ENCODE peak calls at places on chromosomes 5 and 9, in seven cellular contexts. J, W, G, M, I, X and D are unnamed samples.

GRCh38 chr9:33116855-33117254 is 40.4 kb upstream of the SMU1 start:
- DNase-seq in J (no peak), W (no peak), G (no peak), M (no peak), I (no peak), X (no peak), D (no peak)

GRCh38 chr9:7828344-7828743 is 28.8 kb upstream of the DMAC1 start:
- DNase-seq in J (no peak), W (no peak), G (no peak), M (no peak), I (no peak), X (no peak), D (no peak)

GRCh38 chr9:2992427-2992826 is 148.5 kb upstream of the PUM3 start:
- DNase-seq in J (no peak), W (no peak), G (no peak), M (no peak), I (no peak), X (no peak), D (no peak)

GRCh38 chr5:156543348-156543747 is 216.4 kb downstream of the SGCD start:
- DNase-seq in J (no peak), W (peak; percentile 50), G (no peak), M (no peak), I (no peak), X (no peak), D (no peak)

GRCh38 chr9:133471551-133472276 is 7.2 kb downstream of the SLC2A6 start:
- DNase-seq in J (no peak), W (no peak), G (no peak), M (no peak), I (no peak), X (no peak), D (no peak)

GRCh38 chr5:168292783-168293696 is 1.6 kb downstream of the WWC1 start:
- DNase-seq in J (no peak), W (peak; percentile 40), G (no peak), M (no peak), I (no peak), X (no peak), D (no peak)

GRCh38 chr5:151251001-151251551 is 1.9 kb upstream of the GM2A start:
- DNase-seq in J (no peak), W (no peak), G (peak; percentile 93), M (no peak), I (peak; percentile 49), X (no peak), D (no peak)

GRCh38 chr5:135703026-135703550 is 124.3 kb upstream of the CXCL14 start:
- DNase-seq in J (no peak), W (no peak), G (no peak), M (no peak), I (no peak), X (no peak), D (no peak)

GRCh38 chr9:16414451-16414850 is 456.0 kb downstream of the BNC2 start:
- DNase-seq in J (no peak), W (no peak), G (no peak), M (no peak), I (no peak), X (no peak), D (no peak)

GRCh38 chr5:119943148-119943547 is 313.8 kb downstream of the FAM170A start:
- DNase-seq in J (no peak), W (no peak), G (no peak), M (no peak), I (no peak), X (no peak), D (no peak)

GRCh38 chr5:9801908-9802307 is 171.8 kb upstream of the TAS2R1 start:
- DNase-seq in J (no peak), W (no peak), G (no peak), M (no peak), I (no peak), X (no peak), D (no peak)

GRCh38 chr9:23775549-23775948 is 50.5 kb downstream of the ELAVL2 start:
- DNase-seq in J (no peak), W (no peak), G (no peak), M (no peak), I (no peak), X (no peak), D (peak; percentile 3)

GRCh38 chr5:180809403-180810209 is 7.0 kb upstream of the MGAT1 start:
- DNase-seq in J (peak; percentile 75), W (peak; percentile 98), G (peak; percentile 89), M (peak; percentile 96), I (no peak), X (no peak), D (peak; percentile 76)

GRCh38 chr9:37209431-37210386 is 89.3 kb downstream of the ZCCHC7 start:
- DNase-seq in J (no peak), W (no peak), G (peak; percentile 9), M (peak; percentile 30), I (no peak), X (no peak), D (peak; percentile 43)

GRCh38 chr9:128124451-128124850 is 3.1 kb downstream of the PTGES2 start:
- DNase-seq in J (no peak), W (no peak), G (no peak), M (no peak), I (no peak), X (no peak), D (no peak)

GRCh38 chr5:135094339-135095051 is 60.5 kb upstream of the PITX1 start:
- DNase-seq in J (no peak), W (no peak), G (no peak), M (no peak), I (no peak), X (no peak), D (no peak)

GRCh38 chr5:135436856-135437795 is 10.0 kb downstream of the DCANP1 start:
- DNase-seq in J (no peak), W (no peak), G (no peak), M (peak; percentile 80), I (no peak), X (no peak), D (no peak)

GRCh38 chr9:17799383-17799782 is 220.5 kb downstream of the SH3GL2 start:
- DNase-seq in J (no peak), W (no peak), G (no peak), M (no peak), I (no peak), X (no peak), D (no peak)

GRCh38 chr9:69171049-69171448 is 3.0 kb upstream of the TJP2 start:
- DNase-seq in J (no peak), W (no peak), G (no peak), M (peak; percentile 71), I (no peak), X (no peak), D (no peak)

DNA sequence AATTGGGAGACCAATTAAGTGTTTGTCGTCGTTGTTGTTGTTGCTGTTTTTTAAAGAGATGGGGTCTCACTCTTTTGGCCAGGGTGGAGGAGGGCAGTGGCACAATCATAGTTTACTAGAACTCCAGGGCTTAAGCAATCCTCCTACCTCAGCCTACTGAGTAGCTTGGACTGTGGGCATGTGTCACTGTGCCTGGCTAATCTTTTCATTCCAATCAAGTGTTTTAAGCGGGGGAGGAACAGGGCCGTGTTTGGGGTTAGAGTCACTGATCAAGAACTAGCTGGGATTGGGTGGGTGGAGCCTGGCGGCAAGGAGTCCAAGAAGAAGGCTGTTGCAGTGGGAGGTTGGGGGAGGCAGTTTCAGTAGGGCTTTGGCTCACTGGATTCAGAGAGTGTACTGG is 13.8 kb downstream of the SNX30 start:
- DNase-seq in J (no peak), W (no peak), G (peak; percentile 37), M (peak; percentile 54), I (no peak), X (no peak), D (peak; percentile 62)
- TF ChIP-seq JUND in J (no peak), W (no peak), G (no peak), M (no peak), I (no peak), X (no peak), D (no peak)

GRCh38 chr5:16866795-16867584 is 69.1 kb downstream of the MYO10 start:
- DNase-seq in J (no peak), W (peak; percentile 51), G (no peak), M (no peak), I (no peak), X (peak; percentile 15), D (no peak)
- TF ChIP-seq JUND in J (no peak), W (no peak), G (no peak), M (no peak), I (no peak), X (no peak), D (no peak)

GRCh38 chr9:116998305-116998704 is 311.2 kb downstream of the TRIM32 start:
- DNase-seq in J (no peak), W (no peak), G (no peak), M (no peak), I (no peak), X (no peak), D (peak; percentile 71)

GRCh38 chr9:117002686-117003085 is 315.6 kb downstream of the TRIM32 start:
- DNase-seq in J (no peak), W (no peak), G (no peak), M (no peak), I (no peak), X (no peak), D (no peak)

GRCh38 chr9:117000834-117001233 is 313.7 kb downstream of the TRIM32 start:
- DNase-seq in J (no peak), W (no peak), G (no peak), M (no peak), I (no peak), X (no peak), D (no peak)

DNA sequence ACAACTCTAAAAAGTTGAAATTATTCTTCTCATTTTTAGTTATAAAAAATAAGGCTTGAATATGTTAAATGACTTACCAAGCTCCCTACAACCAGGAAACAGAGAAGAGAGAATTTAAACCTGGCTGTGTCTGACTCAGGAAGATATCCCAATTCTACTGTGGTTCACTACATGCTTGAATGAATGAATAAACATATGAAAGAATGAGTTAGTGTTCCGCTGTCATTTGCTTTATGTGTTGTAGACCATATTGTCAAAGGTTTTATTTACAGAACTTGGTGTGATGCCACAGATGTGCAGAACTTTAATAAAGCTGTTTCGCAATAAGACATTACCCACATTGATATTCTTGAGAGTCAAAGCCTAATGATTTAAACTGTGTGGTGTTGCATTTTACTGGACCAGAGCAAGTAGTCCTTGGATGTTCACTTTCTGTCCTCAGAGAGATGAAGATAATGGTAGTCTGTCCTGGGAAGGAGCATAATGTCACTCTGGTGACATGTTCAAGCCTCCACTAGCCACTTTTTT is 313.2 kb downstream of the TRIM32 start:
- DNase-seq in J (no peak), W (no peak), G (no peak), M (no peak), I (no peak), X (no peak), D (no peak)
- TF ChIP-seq JUND in J (no peak), W (no peak), G (no peak), M (no peak), I (no peak), X (no peak), D (no peak)

DNA sequence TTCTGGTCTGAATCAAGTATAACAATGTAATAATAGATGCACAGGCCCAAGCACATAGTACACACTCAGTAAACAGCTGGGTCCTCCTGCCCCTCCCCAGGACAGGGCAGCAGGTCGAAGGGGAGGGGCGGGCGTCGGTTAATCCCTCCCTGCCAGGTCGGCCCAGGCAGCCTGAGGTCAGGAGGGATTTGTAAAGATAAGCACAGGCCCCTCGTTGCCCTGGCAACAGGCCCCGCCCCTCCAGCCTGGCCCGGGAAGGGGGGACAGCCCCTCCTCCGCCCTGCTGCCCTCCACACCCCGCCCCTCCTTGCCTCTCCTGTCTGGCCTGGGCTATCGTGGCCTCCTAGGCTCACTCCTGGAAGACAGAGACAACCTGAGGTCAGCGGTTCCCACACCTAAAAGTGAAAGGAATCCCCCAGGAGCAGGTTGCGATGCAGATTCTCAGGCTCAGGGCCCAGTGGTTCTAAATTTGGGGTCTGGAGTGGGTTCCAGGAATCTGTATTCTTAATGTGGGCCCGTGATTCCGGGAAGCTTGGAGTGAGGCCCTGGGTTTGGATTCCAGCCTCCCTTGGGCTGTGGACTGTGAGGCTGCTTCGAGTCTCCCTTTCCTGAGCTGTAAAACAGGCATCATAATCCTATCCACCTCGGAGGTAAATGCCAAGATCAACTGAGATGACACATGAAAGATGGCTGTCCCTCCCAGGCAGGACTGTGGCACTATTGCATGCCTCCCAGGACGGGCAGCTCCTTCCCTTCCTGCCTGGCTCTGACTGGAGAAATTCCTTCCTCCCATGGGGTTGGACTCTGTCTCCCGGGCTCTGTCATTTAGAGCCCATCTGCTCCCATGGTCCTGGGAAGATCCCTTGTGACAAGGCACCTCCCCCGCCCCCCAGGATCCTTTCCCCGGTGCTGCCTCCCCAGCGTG is 4.4 kb downstream of the CRB2 start:
- DNase-seq in J (no peak), W (peak; percentile 85), G (peak; percentile 90), M (peak; percentile 100), I (no peak), X (peak; percentile 91), D (no peak)
- TF ChIP-seq JUND in J (no peak), W (no peak), G (peak; percentile 37), M (no peak), I (no peak), X (no peak), D (no peak)